ENCODE peak calls at places on chromosomes 1 and 21, in ten cellular contexts. Q, C, E, G, O, P, U, Y, F and M are unnamed samples.

GRCh38 chr1:58047265-58047858 is 499.2 kb downstream of the OMA1 start:
- DNase-seq in G (no peak), Q (no peak), Y (no peak), E (no peak), C (no peak), P (peak; percentile 27), F (no peak), U (no peak), O (no peak), M (peak; percentile 10)

GRCh38 chr21:16046625-16047340 is 317.0 kb downstream of the USP25 start:
- DNase-seq in G (no peak), Q (no peak), F (no peak), O (no peak), C (peak; percentile 54), E (no peak), P (no peak), U (no peak), Y (no peak), M (no peak)

GRCh38 chr1:8096105-8097011 is 70.2 kb upstream of the ERRFI1 start:
- DNase-seq in G (peak; percentile 78), P (no peak), Q (no peak), O (no peak), Y (peak; percentile 84), F (no peak), E (no peak), C (peak; percentile 92), U (no peak), M (no peak)

GRCh38 chr1:14678011-14678638 is 79.6 kb downstream of the KAZN start:
- DNase-seq in Y (no peak), U (no peak), E (no peak), O (no peak), C (no peak), P (no peak), Q (no peak), F (no peak), G (no peak), M (no peak)

GRCh38 chr1:208119225-208119606 is 125.0 kb downstream of the PLXNA2 start:
- DNase-seq in C (no peak), Q (no peak), O (no peak), F (no peak), P (no peak), E (no peak), G (no peak), U (no peak), Y (no peak), M (no peak)

GRCh38 chr1:215087603-215088002 is 5.1 kb downstream of the KCNK2 start:
- DNase-seq in C (no peak), U (no peak), Y (no peak), F (no peak), O (no peak), Q (no peak), E (no peak), G (no peak), P (no peak), M (no peak)

GRCh38 chr1:54787604-54788003 is 13.5 kb downstream of the TTC22 start:
- DNase-seq in C (no peak), E (no peak), F (no peak), U (no peak), P (no peak), G (no peak), O (no peak), Y (no peak), Q (no peak), M (no peak)

GRCh38 chr1:186985889-186986491 is 157.2 kb downstream of the PLA2G4A start:
- DNase-seq in O (no peak), F (peak; percentile 3), Q (no peak), E (no peak), G (no peak), C (peak; percentile 53), Y (peak; percentile 38), U (peak; percentile 45), P (no peak), M (no peak)

GRCh38 chr1:52904590-52905375 is 16.8 kb downstream of the ECHDC2 start:
- DNase-seq in P (no peak), U (no peak), C (peak; percentile 15), O (no peak), G (no peak), E (no peak), Q (no peak), F (peak; percentile 15), Y (peak; percentile 10), M (no peak)

GRCh38 chr1:234631721-234632125 is 21.7 kb upstream of the IRF2BP2 start:
- DNase-seq in G (peak; percentile 86), O (no peak), F (no peak), Y (no peak), Q (no peak), P (no peak), U (no peak), E (no peak), C (peak; percentile 95), M (no peak)
- H3K27ac ChIP-seq in G (peak overlapping the region; percentile 51), O (no peak overlapping the region), F (no peak overlapping the region), Y (no peak overlapping the region), Q (peak overlapping the region; percentile 33), P (peak overlapping the region; percentile 50), U (no peak overlapping the region), E (peak overlapping the region; percentile 75), C (peak overlapping the region; percentile 26), M (no peak overlapping the region)

GRCh38 chr1:153623091-153623490 is 4.2 kb downstream of the S100A13 start:
- DNase-seq in E (no peak), F (no peak), U (no peak), G (no peak), P (no peak), C (no peak), Y (no peak), Q (no peak), O (no peak), M (no peak)

GRCh38 chr1:153626477-153626928 is 802 bp downstream of the S100A13 start:
- DNase-seq in O (no peak), P (no peak), U (no peak), Y (no peak), E (no peak), F (no peak), Q (no peak), G (no peak), C (no peak), M (no peak)

GRCh38 chr1:153626929-153627796 is at the start of gene S100A13:
- DNase-seq in Y (peak; percentile 93), O (no peak), E (peak; percentile 72), U (peak; percentile 95), P (peak; percentile 80), G (no peak), Q (peak; percentile 82), F (no peak), C (peak; percentile 94), M (peak; percentile 71)

GRCh38 chr1:153627797-153628626 is at the start of gene S100A1:
- DNase-seq in E (peak; percentile 81), U (no peak), F (no peak), P (peak; percentile 77), O (no peak), G (no peak), Q (no peak), C (no peak), Y (no peak), M (peak; percentile 54)

DNA sequence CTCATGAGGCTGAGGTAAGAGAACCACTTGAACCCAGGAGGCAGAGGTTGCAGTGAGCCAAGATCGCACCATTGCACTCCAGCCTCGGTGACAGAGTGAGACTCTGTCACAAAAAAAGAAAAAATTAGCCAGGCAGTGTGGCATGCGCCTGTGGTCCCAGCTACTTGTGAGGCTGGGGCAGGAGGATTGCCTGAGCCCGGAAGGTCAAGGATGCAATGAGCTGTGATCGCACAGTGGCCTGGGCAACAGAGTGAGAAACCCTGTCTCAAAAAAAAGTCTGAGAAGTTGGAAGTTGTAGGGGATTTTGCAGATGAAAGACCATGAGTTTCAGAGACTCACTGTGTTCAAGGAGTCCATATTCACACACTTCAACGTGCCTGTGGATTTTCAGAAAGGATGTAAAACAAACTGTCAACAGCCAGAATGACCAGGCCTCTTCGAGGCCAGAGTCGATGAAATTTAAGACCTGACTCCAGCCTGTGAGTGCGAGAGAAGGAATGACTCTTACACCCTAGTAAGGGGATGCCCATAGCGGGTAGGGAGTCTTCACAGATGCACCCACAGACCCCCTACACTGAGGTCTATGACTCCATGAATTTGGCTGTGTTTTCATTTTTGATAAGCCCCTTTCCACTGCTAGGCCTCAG is 2.2 kb downstream of the S100A13 start:
- DNase-seq in G (no peak), U (no peak), Q (no peak), E (no peak), C (no peak), F (no peak), O (no peak), P (no peak), Y (no peak), M (no peak)
- H3K27ac ChIP-seq in G (no peak overlapping the region), U (no peak overlapping the region), Q (peak overlapping the region; percentile 18), E (peak overlapping the region; percentile 100), C (no peak overlapping the region), F (no peak overlapping the region), O (no peak overlapping the region), P (no peak overlapping the region), Y (no peak overlapping the region), M (no peak overlapping the region)

GRCh38 chr21:14617040-14617393 is 70.9 kb upstream of the SAMSN1 start:
- DNase-seq in E (no peak), C (no peak), G (no peak), O (no peak), Y (no peak), F (no peak), Q (no peak), P (no peak), U (peak; percentile 13), M (no peak)
- H3K27ac ChIP-seq in E (no peak overlapping the region), C (no peak overlapping the region), G (no peak overlapping the region), O (no peak overlapping the region), Y (no peak overlapping the region), F (no peak overlapping the region), Q (no peak overlapping the region), P (no peak overlapping the region), U (peak overlapping the region; percentile 89), M (no peak overlapping the region)

DNA sequence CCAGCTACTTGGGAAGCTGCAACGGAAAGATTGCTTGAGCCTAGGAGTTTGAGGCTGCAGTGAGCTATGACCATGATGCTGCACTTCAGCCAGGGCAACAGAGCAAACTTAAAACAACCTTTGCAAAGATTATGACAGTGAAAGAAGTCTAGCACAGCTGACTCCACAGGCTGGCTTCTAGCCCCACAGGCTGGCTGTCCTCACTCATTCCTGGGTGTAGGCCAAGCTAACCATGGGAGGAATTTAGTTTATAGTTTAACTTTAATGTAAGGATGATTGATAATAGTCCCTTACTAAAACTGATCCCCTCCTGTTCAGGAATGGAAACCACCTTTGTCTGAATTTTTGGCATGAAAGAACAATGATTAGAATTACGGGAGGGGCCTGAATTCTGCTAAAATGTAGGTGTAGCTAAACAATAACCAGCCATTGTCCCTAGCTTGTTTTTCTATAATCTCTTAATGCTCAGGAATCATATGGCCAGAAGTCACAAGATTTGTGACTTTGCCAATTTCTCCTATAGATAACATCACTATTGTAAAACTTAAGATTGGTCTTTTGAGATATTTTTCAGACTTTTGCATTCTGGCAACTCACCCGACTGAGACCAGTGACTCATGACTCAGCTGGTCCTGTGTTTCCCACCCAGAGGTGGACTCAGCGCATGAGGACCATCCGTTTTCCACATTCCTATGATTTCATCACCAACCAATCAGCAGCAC is 28.1 kb upstream of the SGIP1 start:
- DNase-seq in C (peak; percentile 91), Q (no peak), F (no peak), O (no peak), Y (no peak), P (no peak), E (no peak), U (no peak), G (no peak), M (no peak)
- H3K27ac ChIP-seq in C (no peak overlapping the region), Q (no peak overlapping the region), F (no peak overlapping the region), O (no peak overlapping the region), Y (no peak overlapping the region), P (no peak overlapping the region), E (no peak overlapping the region), U (no peak overlapping the region), G (no peak overlapping the region), M (no peak overlapping the region)